ENCODE peak calls at places on chromosomes 4 and X, in ten cellular contexts. W is OCI-LY7; I is SJCRH30; U is sigmoid colon; T is effector memory CD4-positive, alpha-beta T cell; M is left ventricle myocardium inferior; N is SK-N-SH; P is uterus; L is aorta; K is PC-3. E is an unnamed sample. For H3K4me1, the result is how much of the 10 kb centered on the place peaks cover.

GRCh38 chrX:132425744-132426318 is 63.0 kb downstream of the MBNL3 start:
- DNase-seq in L (no peak), W (no peak), K (no peak), T (no peak), N (no peak), M (no peak), P (no peak), U (no peak), I (no peak), E (no peak)

GRCh38 chr4:101941816-101942358 is 151.4 kb downstream of the BANK1 start:
- DNase-seq in M (no peak), W (no peak), K (no peak), N (no peak), L (no peak), I (no peak), U (no peak), T (no peak), P (no peak), E (no peak)

GRCh38 chr4:123397276-123398150 is 918 bp downstream of the SPRY1 start:
- DNase-seq in M (peak), N (peak), T (peak), I (peak), L (peak), U (peak), P (peak), W (peak), K (peak), E (peak)

GRCh38 chr4:121674696-121675095 is 22.1 kb downstream of the ANXA5 start:
- DNase-seq in L (no peak), K (no peak), P (no peak), T (no peak), N (no peak), M (no peak), W (no peak), U (no peak), I (no peak), E (no peak)

GRCh38 chrX:112056886-112057285 is 25.7 kb downstream of the TRPC5 start:
- DNase-seq in T (no peak), U (no peak), K (no peak), P (no peak), I (no peak), M (no peak), L (no peak), W (no peak), N (no peak), E (no peak)

GRCh38 chr4:2433609-2434350 is 15.0 kb downstream of the CFAP99 start:
- DNase-seq in P (no peak), M (no peak), N (no peak), L (peak), W (no peak), U (no peak), T (no peak), I (no peak), K (no peak), E (no peak)

GRCh38 chr4:139950568-139950967 is 203.4 kb downstream of the MAML3 start:
- DNase-seq in I (peak), N (no peak), W (no peak), M (no peak), L (no peak), T (no peak), K (no peak), U (no peak), P (no peak), E (no peak)

GRCh38 chrX:18596096-18596495 is 75.8 kb downstream of the RS1 start:
- DNase-seq in L (no peak), U (no peak), W (no peak), K (no peak), I (no peak), T (no peak), P (no peak), N (no peak), M (no peak), E (no peak)

GRCh38 chrX:53433651-53434639 is at the start of gene HSD17B10:
- DNase-seq in U (peak), N (peak), K (peak), I (peak), W (peak), P (peak), T (peak), M (peak), L (peak), E (peak)

GRCh38 chr4:827209-828081 is 1.5 kb upstream of the CPLX1 start:
- DNase-seq in N (no peak), T (no peak), K (no peak), U (peak), W (no peak), P (no peak), M (no peak), I (no peak), L (peak), E (no peak)

GRCh38 chr4:825063-825968 is 613 bp downstream of the CPLX1 start:
- DNase-seq in W (no peak), L (peak), I (no peak), U (peak), M (no peak), N (no peak), P (no peak), T (no peak), K (no peak), E (peak)

GRCh38 chr4:825969-826330 is at the start of gene CPLX1:
- DNase-seq in N (peak), T (no peak), I (no peak), U (no peak), W (peak), L (no peak), M (no peak), P (no peak), K (peak), E (peak)

GRCh38 chr4:824461-825062 is 1.4 kb downstream of the CPLX1 start:
- DNase-seq in N (peak), K (no peak), M (no peak), I (no peak), L (peak), U (no peak), T (no peak), P (no peak), W (no peak), E (no peak)

GRCh38 chr4:826508-827208 is 729 bp upstream of the CPLX1 start:
- DNase-seq in M (no peak), I (no peak), T (no peak), N (peak), P (no peak), K (no peak), U (peak), L (peak), W (no peak), E (no peak)
- H3K4me3 ChIP-seq in M (peak), I (no peak), T (no peak), N (peak), P (no peak), K (no peak), U (peak), L (no peak), W (no peak), E (no peak)

DNA sequence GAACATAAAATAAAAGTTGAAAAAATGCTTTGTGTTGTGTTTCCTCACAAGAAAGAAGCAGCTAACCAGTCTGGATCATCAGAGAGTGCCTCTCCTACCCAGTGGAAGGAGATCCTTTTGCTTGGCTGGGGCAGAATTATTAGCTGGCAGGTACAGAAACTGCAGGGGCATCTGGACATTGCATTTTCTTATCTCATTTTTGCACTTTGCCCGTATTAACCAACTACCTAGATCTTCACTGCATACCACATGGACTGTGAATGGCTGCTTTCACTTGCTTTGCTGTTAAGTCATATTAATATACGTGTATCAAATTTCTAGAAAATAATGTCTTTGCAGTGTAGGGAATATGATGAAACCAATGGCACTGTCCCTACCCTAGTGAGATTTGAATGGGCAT is 52.9 kb upstream of the PDGFRA start:
- DNase-seq in P (no peak), N (no peak), U (no peak), W (no peak), L (no peak), M (no peak), T (no peak), I (no peak), K (no peak), E (no peak)
- H3K4me1 ChIP-seq in P (under half), N (under half), U (under half), W (under half), L (under half), M (under half), T (under half), I (under half), K (under half), E (under half)

GRCh38 chr4:141132689-141133145 is 552 bp downstream of the RNF150 start:
- DNase-seq in T (no peak), I (no peak), P (peak), N (peak), W (no peak), M (peak), L (peak), U (peak), K (no peak), E (peak)
- H3K4me3 ChIP-seq in T (peak), I (peak), P (peak), N (peak), W (no peak), M (peak), L (peak), U (peak), K (peak), E (peak)

GRCh38 chr4:54230479-54231418 is 1.7 kb downstream of the PDGFRA start:
- DNase-seq in P (peak), I (no peak), U (peak), T (no peak), N (peak), W (no peak), K (no peak), L (peak), M (peak), E (peak)

GRCh38 chr4:54229631-54230478 is 762 bp downstream of the PDGFRA start:
- DNase-seq in M (no peak), L (peak), W (no peak), K (no peak), N (peak), P (no peak), U (no peak), I (no peak), T (no peak), E (peak)

GRCh38 chr4:54232151-54232688 is 3.1 kb downstream of the PDGFRA start:
- DNase-seq in I (no peak), N (no peak), T (no peak), P (no peak), K (no peak), U (no peak), W (no peak), M (no peak), L (no peak), E (peak)

GRCh38 chr4:54233128-54233696 is 4.1 kb downstream of the PDGFRA start:
- DNase-seq in U (peak), I (peak), N (peak), P (peak), T (peak), K (peak), M (peak), W (no peak), L (peak), E (peak)

GRCh38 chr4:54231419-54232150 is 2.5 kb downstream of the PDGFRA start:
- DNase-seq in W (no peak), N (peak), I (no peak), U (peak), T (no peak), K (no peak), M (peak), P (peak), L (peak), E (peak)
- H3K4me1 ChIP-seq in W (under half), N (under half), I (under half), U (half or more), T (under half), K (under half), M (half or more), P (under half), L (under half), E (under half)

GRCh38 chr4:137922721-137923120 is 319.4 kb downstream of the SLC7A11 start:
- DNase-seq in K (no peak), P (no peak), T (no peak), M (no peak), L (no peak), I (peak), W (no peak), N (no peak), U (no peak), E (no peak)

GRCh38 chr4:137927972-137928371 is 314.2 kb downstream of the SLC7A11 start:
- DNase-seq in U (no peak), W (no peak), M (no peak), K (no peak), N (no peak), T (no peak), L (no peak), I (no peak), P (no peak), E (no peak)

GRCh38 chr4:137923494-137923893 is 318.7 kb downstream of the SLC7A11 start:
- DNase-seq in L (no peak), U (no peak), M (no peak), P (no peak), K (no peak), T (no peak), W (peak), I (no peak), N (no peak), E (no peak)
- H3K4me3 ChIP-seq in L (no peak), U (no peak), M (no peak), P (no peak), K (no peak), T (no peak), W (no peak), I (no peak), N (no peak), E (no peak)

GRCh38 chrX:37816766-37817165 is 30.6 kb downstream of the DYNLT3 start:
- DNase-seq in L (no peak), U (no peak), W (no peak), I (no peak), T (no peak), K (no peak), P (no peak), M (no peak), N (no peak), E (no peak)
- H3K4me1 ChIP-seq in L (under half), U (under half), W (half or more), I (under half), T (under half), K (under half), P (under half), M (under half), N (under half), E (under half)